ENCODE peak calls at places on chromosomes 6 and 20, in nine cellular contexts. G is esophagus squamous epithelium; C is activated naive CD8-positive, alpha-beta T cell treated with anti-CD3 and anti-CD28 coated beads, Interleukin-2, amount 50 U/mL, for 24 hours; K is H7; E is stimulated activated CD4-positive, alpha-beta T cell treated with anti-CD3 and anti-CD28 coated beads, Interleukin-12 subunit alpha, Interleukin-12 subunit beta, amount 100 ng/mL, for 48 hours; P is heart left ventricle; L is brain microvascular endothelial cell; U is NCI-H345; W is bronchial epithelial cell. T is an unnamed sample.

GRCh38 chr6:37244430-37245310 is 12.9 kb upstream of the TBC1D22B start:
- DNase-seq in G (no peak), C (no peak), K (no peak), E (no peak), P (peak), L (peak), U (peak), W (peak), T (peak)

GRCh38 chr20:3777726-3778629 is 3.3 kb downstream of the SPEF1 start:
- DNase-seq in G (no peak), C (peak), K (peak), E (peak), P (peak), L (peak), U (no peak), W (peak), T (peak)

GRCh38 chr6:128350416-128351254 is 169.8 kb downstream of the PTPRK start:
- DNase-seq in G (no peak), C (no peak), K (no peak), E (no peak), P (no peak), L (peak), U (no peak), W (peak), T (no peak)

GRCh38 chr6:75209432-75209723 is 3.5 kb upstream of the COL12A1 start:
- DNase-seq in G (no peak), C (no peak), K (no peak), E (no peak), P (no peak), L (no peak), U (no peak), W (no peak), T (no peak)

GRCh38 chr6:119493980-119494379 is 144.4 kb upstream of the MAN1A1 start:
- DNase-seq in G (no peak), C (no peak), K (no peak), E (no peak), P (no peak), L (no peak), U (no peak), W (peak), T (no peak)

GRCh38 chr6:144877118-144877517 is 592.0 kb downstream of the UTRN start:
- DNase-seq in G (no peak), C (no peak), K (no peak), E (no peak), P (no peak), L (no peak), U (no peak), W (no peak), T (no peak)

GRCh38 chr20:7694940-7695567 is 245.2 kb downstream of the HAO1 start:
- DNase-seq in G (no peak), C (no peak), K (no peak), E (no peak), P (no peak), L (no peak), U (no peak), W (no peak), T (no peak)

GRCh38 chr20:31974975-31975481 is 7.1 kb downstream of the XKR7 start:
- DNase-seq in G (no peak), C (no peak), K (peak), E (no peak), P (no peak), L (no peak), U (no peak), W (no peak), T (no peak)

GRCh38 chr6:32692019-32692418 is 25.6 kb upstream of the HLA-DQB1 start:
- DNase-seq in G (no peak), C (peak), K (peak), E (peak), P (no peak), L (no peak), U (no peak), W (peak), T (peak)

GRCh38 chr6:73452107-73452461 is at the start of gene CGAS:
- DNase-seq in G (peak), C (peak), K (no peak), E (peak), P (peak), L (no peak), U (no peak), W (peak), T (peak)

GRCh38 chr6:37019065-37019450 is 13.6 kb downstream of the FGD2 start:
- DNase-seq in G (no peak), C (no peak), K (no peak), E (no peak), P (no peak), L (no peak), U (peak), W (peak), T (no peak)

GRCh38 chr20:47357296-47358051 is 975 bp upstream of the ZMYND8 start:
- DNase-seq in G (peak), C (peak), K (peak), E (peak), P (peak), L (peak), U (peak), W (peak), T (peak)

GRCh38 chr20:59709636-59710035 is 105.3 kb downstream of the PHACTR3 start:
- DNase-seq in G (no peak), C (no peak), K (no peak), E (no peak), P (no peak), L (no peak), U (no peak), W (no peak), T (no peak)

GRCh38 chr20:13546497-13547131 is 92.1 kb downstream of the TASP1 start:
- DNase-seq in G (no peak), C (peak), K (peak), E (peak), P (peak), L (peak), U (peak), W (peak), T (peak)

T was measured in left cardiac atrium.